ENCODE peak calls at places on chromosome 17, in five cellular contexts. One of them, this sample, is unnamed. For H3K36me3, the result is how much of the 10 kb centered on the place peaks cover.

GRCh38 chr17:75684249-75684648 is 17.1 kb downstream of the SAP30BP start:
- DNase-seq in tibial nerve: no peak
- DNase-seq in CD8-positive, alpha-beta T cell: no peak
- DNase-seq in HCT116: no peak
- DNase-seq in BE2C: no peak
- DNase-seq in this sample: no peak

GRCh38 chr17:43881176-43881575 is 26.2 kb downstream of the MPP2 start:
- DNase-seq in tibial nerve: no peak
- DNase-seq in CD8-positive, alpha-beta T cell: no peak
- DNase-seq in HCT116: no peak
- DNase-seq in BE2C: no peak
- DNase-seq in this sample: no peak

GRCh38 chr17:82051776-82052637 is at the start of the genes GPS1 and RFNG:
- DNase-seq in tibial nerve: peak
- DNase-seq in CD8-positive, alpha-beta T cell: peak
- DNase-seq in HCT116: no peak
- DNase-seq in BE2C: peak
- DNase-seq in this sample: peak

GRCh38 chr17:2421315-2422147 is 20.7 kb upstream of the MNT start:
- DNase-seq in tibial nerve: no peak
- DNase-seq in CD8-positive, alpha-beta T cell: no peak
- DNase-seq in HCT116: no peak
- DNase-seq in BE2C: no peak
- DNase-seq in this sample: no peak

GRCh38 chr17:76528528-76529223 is 8.8 kb downstream of the CYGB start:
- DNase-seq in tibial nerve: no peak
- DNase-seq in CD8-positive, alpha-beta T cell: no peak
- DNase-seq in HCT116: no peak
- DNase-seq in BE2C: peak
- DNase-seq in this sample: no peak

GRCh38 chr17:66373944-66374817 is 71.8 kb downstream of the PRKCA start:
- DNase-seq in tibial nerve: no peak
- DNase-seq in CD8-positive, alpha-beta T cell: peak
- DNase-seq in HCT116: no peak
- DNase-seq in BE2C: peak
- DNase-seq in this sample: no peak

GRCh38 chr17:17403899-17404576 is 72.8 kb upstream of the MED9 start:
- DNase-seq in tibial nerve: no peak
- DNase-seq in CD8-positive, alpha-beta T cell: peak
- DNase-seq in HCT116: no peak
- DNase-seq in BE2C: peak
- DNase-seq in this sample: no peak

GRCh38 chr17:70271200-70271599 is 101.9 kb downstream of the KCNJ2 start:
- DNase-seq in tibial nerve: no peak
- DNase-seq in CD8-positive, alpha-beta T cell: no peak
- DNase-seq in HCT116: no peak
- DNase-seq in BE2C: no peak
- DNase-seq in this sample: no peak

GRCh38 chr17:58246104-58246740 is 7.8 kb downstream of the LPO start:
- DNase-seq in tibial nerve: no peak
- DNase-seq in CD8-positive, alpha-beta T cell: no peak
- DNase-seq in HCT116: no peak
- DNase-seq in BE2C: no peak
- DNase-seq in this sample: no peak

GRCh38 chr17:77804796-77805426 is 153.6 kb upstream of the TNRC6C start:
- DNase-seq in tibial nerve: no peak
- DNase-seq in CD8-positive, alpha-beta T cell: no peak
- DNase-seq in HCT116: no peak
- DNase-seq in BE2C: no peak
- DNase-seq in this sample: no peak

GRCh38 chr17:82103588-82104451 is 5.8 kb upstream of the FASN start:
- DNase-seq in tibial nerve: peak
- DNase-seq in CD8-positive, alpha-beta T cell: no peak
- DNase-seq in HCT116: no peak
- DNase-seq in BE2C: peak
- DNase-seq in this sample: peak

GRCh38 chr17:77422104-77422782 is 281.5 kb downstream of the SEC14L1 start:
- DNase-seq in tibial nerve: no peak
- DNase-seq in CD8-positive, alpha-beta T cell: no peak
- DNase-seq in HCT116: no peak
- DNase-seq in BE2C: no peak
- DNase-seq in this sample: no peak

GRCh38 chr17:28293994-28294393 is 25.0 kb upstream of the TMEM97 start:
- DNase-seq in tibial nerve: no peak
- DNase-seq in CD8-positive, alpha-beta T cell: no peak
- DNase-seq in HCT116: no peak
- DNase-seq in BE2C: no peak
- DNase-seq in this sample: no peak

GRCh38 chr17:16247589-16247984 is 30.6 kb downstream of the PIGL start:
- DNase-seq in tibial nerve: no peak
- DNase-seq in CD8-positive, alpha-beta T cell: no peak
- DNase-seq in HCT116: no peak
- DNase-seq in BE2C: no peak
- DNase-seq in this sample: no peak

GRCh38 chr17:58932956-58933355 is 173.7 kb downstream of the TRIM37 start:
- DNase-seq in tibial nerve: no peak
- DNase-seq in CD8-positive, alpha-beta T cell: no peak
- DNase-seq in HCT116: no peak
- DNase-seq in BE2C: no peak
- DNase-seq in this sample: no peak

GRCh38 chr17:3667366-3668278 is 756 bp downstream of the TAX1BP3 start:
- DNase-seq in tibial nerve: peak
- DNase-seq in CD8-positive, alpha-beta T cell: no peak
- DNase-seq in HCT116: no peak
- DNase-seq in BE2C: peak
- DNase-seq in this sample: peak

GRCh38 chr17:30554839-30555751 is 77.9 kb downstream of the GOSR1 start:
- DNase-seq in tibial nerve: no peak
- DNase-seq in CD8-positive, alpha-beta T cell: peak
- DNase-seq in HCT116: peak
- DNase-seq in BE2C: peak
- DNase-seq in this sample: peak
- TF ChIP-seq CTCF in tibial nerve: no peak
- TF ChIP-seq CTCF in CD8-positive, alpha-beta T cell: no peak
- TF ChIP-seq CTCF in HCT116: peak
- TF ChIP-seq CTCF in BE2C: peak
- TF ChIP-seq CTCF in this sample: no peak

GRCh38 chr17:63693411-63694113 is 6.4 kb downstream of the LIMD2 start:
- DNase-seq in tibial nerve: no peak
- DNase-seq in CD8-positive, alpha-beta T cell: no peak
- DNase-seq in HCT116: no peak
- DNase-seq in BE2C: no peak
- DNase-seq in this sample: no peak

GRCh38 chr17:63695889-63696288 is 4.0 kb downstream of the LIMD2 start:
- DNase-seq in tibial nerve: no peak
- DNase-seq in CD8-positive, alpha-beta T cell: peak
- DNase-seq in HCT116: no peak
- DNase-seq in BE2C: no peak
- DNase-seq in this sample: no peak

GRCh38 chr17:63696381-63696961 is 3.5 kb downstream of the LIMD2 start:
- DNase-seq in tibial nerve: no peak
- DNase-seq in CD8-positive, alpha-beta T cell: peak
- DNase-seq in HCT116: peak
- DNase-seq in BE2C: peak
- DNase-seq in this sample: no peak

GRCh38 chr17:63694229-63694973 is 5.5 kb downstream of the LIMD2 start:
- DNase-seq in tibial nerve: no peak
- DNase-seq in CD8-positive, alpha-beta T cell: peak
- DNase-seq in HCT116: no peak
- DNase-seq in BE2C: peak
- DNase-seq in this sample: no peak

DNA sequence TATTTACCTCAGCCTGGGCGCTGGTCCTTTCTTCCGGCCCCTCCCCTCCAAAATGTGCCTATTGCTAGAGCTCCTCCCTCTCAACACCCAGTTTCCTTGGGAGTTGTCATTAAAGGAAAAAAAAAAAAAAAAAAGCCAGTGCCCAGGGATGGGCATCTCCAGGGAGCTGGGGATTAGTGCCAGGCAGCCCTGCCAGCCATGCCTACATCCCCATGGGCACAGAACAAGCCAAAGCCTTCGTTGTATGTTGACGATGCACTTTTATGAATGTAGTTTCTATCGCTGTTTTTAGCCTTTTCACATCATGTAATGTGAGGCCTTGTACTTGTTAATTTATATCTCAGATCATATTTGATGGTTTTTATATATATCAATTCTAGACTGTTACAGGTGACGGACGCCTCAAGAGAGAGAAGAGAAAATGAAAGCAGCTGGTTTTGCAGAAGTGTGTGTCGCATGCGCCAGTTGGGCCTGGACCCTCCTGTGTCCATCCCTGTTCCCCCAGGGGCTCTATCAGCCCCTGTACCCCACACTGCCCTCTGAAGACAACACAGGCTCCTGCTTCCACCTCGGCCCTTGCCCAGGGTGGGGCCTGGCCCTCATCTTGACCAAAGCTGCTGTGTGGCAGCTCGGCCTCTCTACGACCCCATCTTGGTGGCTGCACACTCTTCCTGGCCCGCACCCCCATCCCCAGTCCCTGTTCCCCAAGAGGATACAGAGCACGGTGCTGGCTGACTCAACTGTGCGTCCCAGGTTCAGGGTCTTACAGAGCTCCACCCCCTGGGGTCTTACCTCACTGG is 4.8 kb downstream of the LIMD2 start:
- DNase-seq in tibial nerve: no peak
- DNase-seq in CD8-positive, alpha-beta T cell: peak
- DNase-seq in HCT116: no peak
- DNase-seq in BE2C: no peak
- DNase-seq in this sample: no peak
- H3K36me3 ChIP-seq in tibial nerve: under half
- H3K36me3 ChIP-seq in CD8-positive, alpha-beta T cell: half or more
- H3K36me3 ChIP-seq in HCT116: under half
- H3K36me3 ChIP-seq in BE2C: under half
- H3K36me3 ChIP-seq in this sample: half or more

GRCh38 chr17:34318474-34318873 is 761 bp upstream of the CCL8 start:
- DNase-seq in tibial nerve: no peak
- DNase-seq in CD8-positive, alpha-beta T cell: no peak
- DNase-seq in HCT116: peak
- DNase-seq in BE2C: peak
- DNase-seq in this sample: peak
- TF ChIP-seq CTCF in tibial nerve: no peak
- TF ChIP-seq CTCF in CD8-positive, alpha-beta T cell: no peak
- TF ChIP-seq CTCF in HCT116: peak
- TF ChIP-seq CTCF in BE2C: no peak
- TF ChIP-seq CTCF in this sample: no peak

DNA sequence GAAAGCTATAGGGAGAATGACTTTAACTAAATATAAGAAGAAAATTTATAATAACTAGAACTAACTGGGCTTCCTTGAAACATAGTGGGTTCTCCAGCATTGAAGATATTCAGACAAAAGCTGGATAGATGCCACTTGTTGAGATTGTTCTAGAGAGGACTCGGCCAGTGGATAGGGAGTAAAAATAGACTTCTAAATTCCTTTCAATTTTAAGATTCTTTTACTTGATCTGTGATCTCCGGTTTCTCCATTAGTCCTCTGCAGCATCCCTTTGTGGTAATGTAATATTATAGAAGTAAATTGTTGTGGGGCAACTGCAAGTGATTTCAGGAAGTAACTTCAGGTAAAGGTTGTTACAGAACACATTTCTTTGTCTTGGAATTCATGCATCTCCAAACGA is 10.3 kb upstream of the RARA start:
- DNase-seq in tibial nerve: no peak
- DNase-seq in CD8-positive, alpha-beta T cell: no peak
- DNase-seq in HCT116: no peak
- DNase-seq in BE2C: no peak
- DNase-seq in this sample: no peak
- H3K36me3 ChIP-seq in tibial nerve: under half
- H3K36me3 ChIP-seq in CD8-positive, alpha-beta T cell: under half
- H3K36me3 ChIP-seq in HCT116: half or more
- H3K36me3 ChIP-seq in BE2C: half or more
- H3K36me3 ChIP-seq in this sample: under half

This sample was measured in lower lobe of right lung.